ENCODE peak calls at places on chromosomes 6 and 20, in eight cellular contexts. Z is heart left ventricle, S is adrenal gland, T is Peyer's patch, Y is body of pancreas, A is uterus, N is transverse colon, J is IMR-90. Q is an unnamed sample.

GRCh38 chr6:6793388-6794250 is 205.1 kb downstream of the LY86 start:
- DNase-seq in Z (no peak), A (no peak), T (no peak), J (no peak), Y (no peak), N (no peak), S (no peak), Q (no peak)

GRCh38 chr6:168532070-168532469 is 91.1 kb downstream of the SMOC2 start:
- DNase-seq in T (no peak), J (no peak), Z (no peak), N (no peak), A (no peak), Y (no peak), S (no peak), Q (no peak)

GRCh38 chr6:161436106-161436876 is 162.4 kb upstream of the AGPAT4 start:
- DNase-seq in Z (no peak), Y (no peak), S (no peak), N (no peak), J (no peak), A (no peak), T (no peak), Q (no peak)

GRCh38 chr20:50478162-50479036 is 31.8 kb upstream of the PTPN1 start:
- DNase-seq in N (peak; percentile 81), Z (peak; percentile 61), A (peak; percentile 46), T (peak; percentile 72), Y (peak; percentile 80), J (peak; percentile 29), S (peak; percentile 61), Q (no peak)

GRCh38 chr6:106165885-106166485 is 79.8 kb downstream of the PRDM1 start:
- DNase-seq in J (peak; percentile 77), N (no peak), S (no peak), Z (no peak), A (no peak), T (no peak), Y (no peak), Q (no peak)

GRCh38 chr20:62735331-62735821 is 26.7 kb downstream of the NTSR1 start:
- DNase-seq in J (no peak), S (no peak), Z (no peak), N (peak; percentile 5), Y (peak; percentile 2), A (no peak), T (no peak), Q (no peak)

GRCh38 chr20:41454250-41454649 is 87.6 kb upstream of the EMILIN3 start:
- DNase-seq in N (no peak), Y (no peak), T (no peak), A (no peak), Z (no peak), J (no peak), S (no peak), Q (no peak)

GRCh38 chr20:46371656-46372055 is 34.8 kb downstream of the ELMO2 start:
- DNase-seq in Y (no peak), S (no peak), N (no peak), Z (no peak), J (no peak), A (no peak), T (no peak), Q (no peak)

GRCh38 chr6:13615802-13616140 is 636 bp downstream of the NOL7 start:
- DNase-seq in S (peak; percentile 65), J (peak; percentile 35), T (peak; percentile 76), N (peak; percentile 63), Y (peak; percentile 57), A (peak; percentile 32), Z (peak; percentile 62), Q (peak; percentile 28)

GRCh38 chr20:62835931-62836861 is 19.3 kb downstream of the COL9A3 start:
- DNase-seq in N (no peak), Y (no peak), Z (no peak), S (no peak), J (peak; percentile 50), T (no peak), A (no peak), Q (no peak)

GRCh38 chr6:27669798-27670301 is 196.9 kb upstream of the ZNF184 start:
- DNase-seq in J (no peak), A (no peak), T (no peak), Y (no peak), N (no peak), Z (no peak), S (no peak), Q (no peak)

GRCh38 chr20:1388706-1389483 is 4.0 kb downstream of the FKBP1A start:
- DNase-seq in Y (no peak), T (no peak), J (no peak), S (no peak), Z (no peak), A (no peak), N (no peak), Q (no peak)

GRCh38 chr6:23213193-23213592 is 643.8 kb downstream of the HDGFL1 start:
- DNase-seq in T (no peak), Y (no peak), Z (no peak), J (peak; percentile 76), N (no peak), S (no peak), A (no peak), Q (no peak)

GRCh38 chr6:33838979-33839378 is 35.2 kb upstream of the MLN start:
- DNase-seq in N (no peak), T (no peak), Y (no peak), A (no peak), J (no peak), S (no peak), Z (no peak), Q (no peak)

DNA sequence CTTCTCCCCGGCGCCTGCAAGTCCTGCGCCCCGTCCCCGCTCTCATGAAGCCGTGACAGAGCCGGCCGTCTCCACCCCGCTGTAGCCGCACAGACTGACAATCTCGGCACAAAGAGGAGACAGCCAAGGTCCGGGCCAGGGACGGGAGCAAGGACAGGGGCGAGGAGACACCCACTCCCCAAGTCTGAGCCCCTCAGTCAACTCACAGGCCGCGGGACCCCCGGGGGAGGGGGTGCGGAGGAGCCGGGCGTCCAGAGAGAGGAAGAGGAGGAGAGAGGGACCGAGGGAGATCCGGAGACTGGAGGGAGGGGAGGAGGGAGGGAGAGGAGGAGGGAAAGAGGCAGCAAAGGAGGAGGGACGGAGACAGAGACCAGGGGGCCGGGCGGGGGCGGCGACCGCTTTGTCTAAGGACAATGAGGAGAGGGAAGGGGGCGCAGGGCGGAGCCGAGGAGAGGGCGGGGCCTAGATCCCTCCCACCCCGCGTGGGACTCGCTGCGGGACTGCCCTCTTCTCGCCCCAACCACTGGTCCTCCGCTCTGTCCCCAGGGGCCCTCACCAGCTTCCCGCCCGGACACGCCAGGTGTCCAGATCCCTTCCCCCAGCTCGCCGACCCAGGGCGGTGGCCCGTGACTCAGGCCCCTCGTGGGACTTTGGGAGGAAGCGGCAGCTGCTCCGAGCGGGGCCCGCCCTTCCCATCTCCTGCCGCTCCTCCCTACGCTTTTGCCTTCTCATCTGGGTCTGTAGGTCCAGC is 638 bp upstream of the PPP1R18 start:
- DNase-seq in A (peak; percentile 97), T (peak; percentile 83), Y (peak; percentile 82), N (peak; percentile 90), S (peak; percentile 95), J (peak; percentile 96), Z (peak; percentile 97), Q (peak; percentile 92)
- TF ChIP-seq POLR2A in A (peak; percentile 59), T (no peak), Y (peak; percentile 57), N (no peak), S (peak; percentile 52), J (peak; percentile 34), Z (no peak), Q (peak; percentile 54)

GRCh38 chr6:46015119-46015968 is at the start of gene CLIC5:
- DNase-seq in J (no peak), Y (peak; percentile 53), S (peak; percentile 24), T (peak; percentile 78), A (no peak), Z (peak; percentile 87), N (peak; percentile 68), Q (no peak)

GRCh38 chr6:46016063-46016608 is 476 bp upstream of the CLIC5 start:
- DNase-seq in Y (no peak), S (no peak), A (no peak), Z (no peak), N (peak; percentile 38), T (no peak), J (no peak), Q (no peak)

GRCh38 chr6:46014054-46014453 is 1.6 kb downstream of the CLIC5 start:
- DNase-seq in Y (no peak), J (no peak), S (no peak), A (no peak), T (no peak), Z (no peak), N (no peak), Q (no peak)

GRCh38 chr6:46013639-46014038 is 2.0 kb downstream of the CLIC5 start:
- DNase-seq in T (no peak), A (no peak), Y (no peak), S (no peak), J (no peak), Z (no peak), N (no peak), Q (no peak)

GRCh38 chr6:46014511-46015118 is 1.0 kb downstream of the CLIC5 start:
- DNase-seq in T (peak; percentile 63), A (no peak), J (no peak), S (no peak), Z (peak; percentile 54), Y (peak; percentile 13), N (peak; percentile 45), Q (no peak)
- TF ChIP-seq POLR2A in T (no peak), A (no peak), J (no peak), S (no peak), Z (peak; percentile 5), Y (no peak), N (no peak), Q (no peak)

GRCh38 chr6:119192200-119192599 is 113.7 kb upstream of the FAM184A start:
- DNase-seq in N (no peak), A (no peak), J (no peak), Z (no peak), T (no peak), Y (no peak), S (no peak), Q (no peak)
- TF ChIP-seq POLR2A in N (no peak), A (no peak), J (no peak), Z (no peak), T (no peak), Y (no peak), S (no peak), Q (no peak)

GRCh38 chr6:129620234-129620610 is 89.8 kb downstream of the ARHGAP18 start:
- DNase-seq in Y (no peak), N (no peak), Z (no peak), J (no peak), A (no peak), S (no peak), T (no peak), Q (no peak)

GRCh38 chr6:129617986-129618385 is 92.0 kb downstream of the ARHGAP18 start:
- DNase-seq in S (no peak), Z (no peak), J (no peak), N (no peak), T (no peak), A (no peak), Y (no peak), Q (no peak)

GRCh38 chr6:129623008-129623732 is 86.8 kb downstream of the ARHGAP18 start:
- DNase-seq in S (no peak), A (no peak), J (no peak), Y (no peak), Z (no peak), N (no peak), T (no peak), Q (no peak)

GRCh38 chr6:129621252-129621651 is 88.7 kb downstream of the ARHGAP18 start:
- DNase-seq in Z (no peak), T (peak; percentile 49), S (no peak), A (no peak), Y (peak; percentile 52), J (no peak), N (peak; percentile 24), Q (no peak)

GRCh38 chr6:129619579-129620233 is 90.3 kb downstream of the ARHGAP18 start:
- DNase-seq in N (no peak), T (no peak), J (no peak), Y (no peak), A (no peak), Z (no peak), S (no peak), Q (no peak)
- TF ChIP-seq POLR2A in N (no peak), T (no peak), J (no peak), Y (no peak), A (no peak), Z (no peak), S (no peak), Q (no peak)